ENCODE peak calls at places on chromosomes 6 and 20, in eight cellular contexts. R is MM.1S; F is stimulated activated CD4-positive, alpha-beta T cell treated with anti-CD3 and anti-CD28 coated beads, Interleukin-4, amount 100 ng/mL, for 1 hour; H is SJCRH30; A is NCI-H1105 treated with DMSO at 0.1 percent for 48 hours; G is sigmoid colon; C is GM04504; Z is CD8-positive, alpha-beta memory T cell. M is an unnamed sample.

GRCh38 chr6:169326067-169326799 is 72.6 kb upstream of the THBS2 start:
- DNase-seq in R (no peak), F (no peak), H (peak), A (no peak), G (no peak), C (no peak), Z (no peak), M (no peak)

GRCh38 chr6:125667326-125667725 is 82.1 kb upstream of the HEY2 start:
- DNase-seq in R (no peak), F (no peak), H (no peak), A (no peak), G (no peak), C (no peak), Z (no peak), M (no peak)

GRCh38 chr20:6381887-6382286 is 259.1 kb upstream of the FERMT1 start:
- DNase-seq in R (no peak), F (no peak), H (no peak), A (no peak), G (no peak), C (no peak), Z (no peak), M (no peak)

GRCh38 chr6:168326294-168327261 is 7.0 kb upstream of the DACT2 start:
- DNase-seq in R (no peak), F (no peak), H (no peak), A (no peak), G (no peak), C (no peak), Z (no peak), M (no peak)

GRCh38 chr20:34872604-34873224 is at the start of gene GGT7:
- DNase-seq in R (peak), F (peak), H (peak), A (peak), G (peak), C (peak), Z (peak), M (peak)

GRCh38 chr20:37893566-37894241 is 9.2 kb upstream of the VSTM2L start:
- DNase-seq in R (no peak), F (no peak), H (no peak), A (no peak), G (no peak), C (no peak), Z (no peak), M (no peak)

GRCh38 chr20:50478162-50479036 is 31.8 kb upstream of the PTPN1 start:
- DNase-seq in R (no peak), F (peak), H (peak), A (peak), G (peak), C (no peak), Z (peak), M (no peak)

GRCh38 chr20:63823691-63824311 is 7.3 kb downstream of the ZBTB46 start:
- DNase-seq in R (no peak), F (no peak), H (no peak), A (no peak), G (no peak), C (no peak), Z (no peak), M (no peak)

GRCh38 chr6:14066782-14067406 is 50.7 kb upstream of the CD83 start:
- DNase-seq in R (peak), F (no peak), H (no peak), A (peak), G (no peak), C (peak), Z (no peak), M (peak)

GRCh38 chr6:88709819-88710246 is 253.6 kb downstream of the RNGTT start:
- DNase-seq in R (no peak), F (no peak), H (no peak), A (no peak), G (no peak), C (no peak), Z (no peak), M (no peak)

GRCh38 chr6:145023116-145023726 is 712.1 kb downstream of the EPM2A start:
- DNase-seq in R (no peak), F (no peak), H (no peak), A (no peak), G (no peak), C (no peak), Z (no peak), M (no peak)

GRCh38 chr6:38871745-38872568 is 156.8 kb downstream of the DNAH8 start:
- DNase-seq in R (peak), F (peak), H (peak), A (peak), G (no peak), C (peak), Z (peak), M (no peak)

GRCh38 chr6:115634131-115634530 is 426.6 kb downstream of the FRK start:
- DNase-seq in R (no peak), F (no peak), H (no peak), A (no peak), G (no peak), C (no peak), Z (no peak), M (no peak)

GRCh38 chr6:43826739-43827138 is 56.7 kb downstream of the VEGFA start:
- DNase-seq in R (no peak), F (no peak), H (no peak), A (no peak), G (no peak), C (no peak), Z (no peak), M (no peak)

GRCh38 chr6:136365781-136366354 is 76.2 kb upstream of the BCLAF1 start:
- DNase-seq in R (no peak), F (peak), H (no peak), A (no peak), G (peak), C (no peak), Z (no peak), M (no peak)

GRCh38 chr6:129567374-129567773 is 142.6 kb downstream of the ARHGAP18 start:
- DNase-seq in R (peak), F (peak), H (peak), A (peak), G (no peak), C (no peak), Z (peak), M (no peak)

GRCh38 chr6:137848672-137849071 is 18.4 kb upstream of the TNFAIP3 start:
- DNase-seq in R (no peak), F (no peak), H (no peak), A (no peak), G (no peak), C (no peak), Z (no peak), M (no peak)

GRCh38 chr20:37282558-37282957 is 6.9 kb upstream of the MANBAL start:
- DNase-seq in R (no peak), F (no peak), H (no peak), A (no peak), G (peak), C (peak), Z (no peak), M (no peak)